ENCODE peak calls at places on chromosome 1, in seven cellular contexts. A is heart left ventricle, B is choroid plexus epithelial cell, R is adrenal gland, U is colonic mucosa, M is mammary epithelial cell, L is DND-41. K is an unnamed sample.
A peak's percentile ranks its signal among the peaks of the same experiment; 100 is the strongest.

GRCh38 chr1:94544706-94545490 is 3.3 kb upstream of the F3 start:
- DNase-seq in B (peak; percentile 79), R (no peak), U (no peak), L (no peak), M (peak; percentile 72), A (no peak), K (peak; percentile 87)

GRCh38 chr1:242839101-242839500 is 314.6 kb upstream of the PLD5 start:
- DNase-seq in U (no peak), R (no peak), B (no peak), M (no peak), L (no peak), A (no peak), K (no peak)

GRCh38 chr1:109272831-109273547 is 10.0 kb downstream of the PSRC1 start:
- DNase-seq in U (no peak), M (peak; percentile 56), R (no peak), B (no peak), A (no peak), L (no peak), K (no peak)

GRCh38 chr1:17866451-17867029 is 111.4 kb downstream of the ACTL8 start:
- DNase-seq in R (peak; percentile 78), U (no peak), A (no peak), L (no peak), B (peak; percentile 83), M (peak; percentile 76), K (peak; percentile 86)

GRCh38 chr1:18861082-18861481 is 1.6 kb upstream of the TAS1R2 start:
- DNase-seq in B (no peak), M (no peak), A (no peak), R (no peak), L (no peak), U (no peak), K (no peak)

GRCh38 chr1:154276797-154277196 is 4.4 kb downstream of the HAX1 start:
- DNase-seq in L (peak; percentile 44), M (no peak), U (no peak), R (no peak), B (no peak), A (no peak), K (no peak)

GRCh38 chr1:16286122-16286521 is 49.1 kb upstream of the CPLANE2 start:
- DNase-seq in B (no peak), R (no peak), U (no peak), M (no peak), L (no peak), A (no peak), K (no peak)

GRCh38 chr1:202036595-202037387 is 26.4 kb downstream of the ELF3 start:
- DNase-seq in B (no peak), L (no peak), M (no peak), R (no peak), U (no peak), A (no peak), K (no peak)

GRCh38 chr1:21028520-21029145 is 148.1 kb downstream of the EIF4G3 start:
- DNase-seq in U (no peak), R (no peak), L (no peak), B (no peak), A (no peak), M (no peak), K (no peak)

GRCh38 chr1:46278807-46279206 is 24.6 kb downstream of the LRRC41 start:
- DNase-seq in R (no peak), L (no peak), U (no peak), B (no peak), A (no peak), M (peak; percentile 64), K (no peak)

GRCh38 chr1:26358411-26359384 is 4.8 kb upstream of the CRYBG2 start:
- DNase-seq in R (no peak), M (peak; percentile 93), L (peak; percentile 26), U (peak; percentile 87), B (no peak), A (no peak), K (no peak)

GRCh38 chr1:198681831-198682756 is 43.3 kb downstream of the PTPRC start:
- DNase-seq in M (peak; percentile 94), L (peak; percentile 92), R (peak; percentile 42), B (peak; percentile 99), A (peak; percentile 48), U (peak; percentile 63), K (peak; percentile 95)

GRCh38 chr1:240169188-240169587 is 77.5 kb downstream of the FMN2 start:
- DNase-seq in R (no peak), U (no peak), A (no peak), B (peak; percentile 16), L (no peak), M (no peak), K (peak; percentile 6)
- TF ChIP-seq CTCF in R (no peak), U (no peak), A (no peak), B (peak; percentile 33), L (no peak), M (no peak), K (no peak)

GRCh38 chr1:89022167-89022959 is at the start of gene GBP3:
- DNase-seq in A (no peak), M (peak; percentile 74), R (no peak), U (no peak), L (peak; percentile 33), B (peak; percentile 84), K (peak; percentile 77)
- H3K4me3 ChIP-seq in A (peak within 1 kb of the TSS; percentile 23), M (peak within 1 kb of the TSS; percentile 79), R (peak within 1 kb of the TSS; percentile 34), U (peak within 1 kb of the TSS; percentile 38), L (peak within 1 kb of the TSS; percentile 61), B (peak within 1 kb of the TSS; percentile 68), K (peak within 1 kb of the TSS; percentile 76)

GRCh38 chr1:179554394-179554793 is 21.4 kb downstream of the NPHS2 start:
- DNase-seq in M (no peak), U (no peak), L (no peak), R (no peak), A (no peak), B (no peak), K (no peak)
- TF ChIP-seq CTCF in M (no peak), U (no peak), L (no peak), R (no peak), A (no peak), B (no peak), K (no peak)

GRCh38 chr1:42926235-42926869 is 32.3 kb downstream of the SLC2A1 start:
- DNase-seq in L (no peak), B (no peak), U (no peak), R (no peak), M (no peak), A (no peak), K (no peak)

GRCh38 chr1:42923367-42924248 is 35.1 kb downstream of the SLC2A1 start:
- DNase-seq in A (no peak), L (no peak), M (no peak), U (peak; percentile 23), R (no peak), B (no peak), K (no peak)

GRCh38 chr1:42924249-42925131 is 34.2 kb downstream of the SLC2A1 start:
- DNase-seq in R (peak; percentile 93), M (peak; percentile 77), U (peak; percentile 97), A (peak; percentile 96), B (peak; percentile 85), L (peak; percentile 93), K (peak; percentile 84)

GRCh38 chr1:42926870-42927242 is 31.8 kb downstream of the SLC2A1 start:
- DNase-seq in B (no peak), U (no peak), L (no peak), M (no peak), R (no peak), A (no peak), K (no peak)

DNA sequence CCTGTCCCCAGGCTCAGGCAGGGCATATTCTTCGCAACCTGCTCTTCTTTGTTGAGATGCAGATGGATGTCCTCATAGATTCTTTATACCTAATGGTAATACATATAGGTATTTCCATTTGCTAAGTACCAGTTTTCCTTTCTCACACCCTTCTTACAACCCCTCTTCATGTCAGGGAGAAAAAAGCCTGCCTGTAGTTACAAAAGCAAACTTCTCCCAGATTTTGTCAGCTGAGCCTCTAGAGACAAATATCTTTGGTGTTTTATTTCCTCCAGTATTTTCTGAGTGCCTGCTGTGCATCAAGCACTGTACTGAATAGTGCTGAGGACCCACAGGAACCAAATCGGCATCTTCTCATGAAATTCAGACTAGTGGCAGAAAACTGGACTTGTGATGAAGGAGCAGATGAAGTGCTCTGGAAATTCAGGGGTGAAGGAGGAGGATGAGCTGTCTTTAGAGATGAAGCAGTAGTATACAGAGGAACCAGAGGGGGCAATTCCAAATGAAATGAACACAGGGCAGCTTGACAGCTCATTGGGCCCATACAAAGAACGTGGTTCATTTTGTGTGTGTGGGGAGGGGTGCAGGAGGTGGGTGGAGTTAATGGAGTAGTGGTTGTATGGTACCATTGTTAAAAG is 33.4 kb downstream of the SLC2A1 start:
- DNase-seq in M (no peak), L (no peak), B (no peak), U (no peak), R (no peak), A (no peak), K (no peak)
- H3K4me3 ChIP-seq in M (peak overlapping the region; percentile 5), L (peak overlapping the region; percentile 64), B (peak overlapping the region; percentile 82), U (peak overlapping the region; percentile 89), R (no peak overlapping the region), A (no peak overlapping the region), K (peak overlapping the region; percentile 74)

GRCh38 chr1:2977886-2978611 is 43.2 kb upstream of the ACTRT2 start:
- DNase-seq in B (no peak), A (peak; percentile 1), M (no peak), R (peak; percentile 4), U (no peak), L (no peak), K (no peak)
- TF ChIP-seq CTCF in B (no peak), A (no peak), M (no peak), R (no peak), U (no peak), L (no peak), K (no peak)

DNA sequence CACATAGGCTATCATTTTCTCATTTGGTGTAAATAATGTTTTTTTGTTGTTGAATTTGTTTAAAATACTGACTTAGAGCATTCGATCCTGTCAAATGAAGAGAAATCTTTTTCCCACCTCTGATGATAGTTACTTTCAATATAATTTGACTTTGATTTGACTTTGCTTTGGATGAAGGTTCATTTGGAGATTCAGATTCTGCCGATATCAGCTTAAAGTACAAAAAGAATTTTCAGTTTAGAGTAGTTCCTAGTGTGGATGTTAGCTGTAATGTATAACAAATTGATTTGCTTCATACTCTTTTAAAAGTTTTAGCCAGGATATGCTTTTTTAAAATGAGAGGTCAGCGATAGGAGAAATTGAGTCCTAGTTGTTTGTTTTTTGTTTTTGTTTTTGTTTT is 9.9 kb downstream of the STX12 start:
- DNase-seq in B (no peak), L (no peak), M (no peak), A (no peak), U (no peak), R (no peak), K (no peak)
- H3K4me3 ChIP-seq in B (no peak overlapping the region), L (no peak overlapping the region), M (no peak overlapping the region), A (no peak overlapping the region), U (no peak overlapping the region), R (no peak overlapping the region), K (no peak overlapping the region)

GRCh38 chr1:84426376-84426775 is 28.1 kb downstream of the DNASE2B start:
- DNase-seq in A (no peak), M (no peak), R (no peak), U (no peak), B (no peak), L (no peak), K (no peak)
- TF ChIP-seq CTCF in A (no peak), M (no peak), R (no peak), U (no peak), B (no peak), L (no peak), K (no peak)